ENCODE peak calls at places on chromosomes 6 and 20, in six cellular contexts. E, X, S, M, D and J are unnamed samples.

GRCh38 chr20:64222273-64222672 is 33.3 kb upstream of the PCMTD2 start:
- DNase-seq in E (peak; percentile 71), X (no peak), S (peak; percentile 87), M (no peak), D (no peak), J (peak; percentile 41)

GRCh38 chr6:107304421-107305025 is 154.8 kb downstream of the PDSS2 start:
- DNase-seq in E (no peak), X (no peak), S (no peak), M (no peak), D (no peak), J (no peak)

GRCh38 chr6:106783631-106784566 is 154.5 kb downstream of the QRSL1 start:
- DNase-seq in E (no peak), X (no peak), S (peak; percentile 54), M (no peak), D (no peak), J (no peak)

GRCh38 chr20:41256516-41256915 is 61.0 kb downstream of the ZHX3 start:
- DNase-seq in E (no peak), X (no peak), S (no peak), M (no peak), D (no peak), J (no peak)

GRCh38 chr6:112571886-112572285 is 224.8 kb downstream of the RFPL4B start:
- DNase-seq in E (peak; percentile 69), X (no peak), S (no peak), M (no peak), D (no peak), J (peak; percentile 21)

GRCh38 chr6:42436825-42437224 is 14.9 kb downstream of the TRERF1 start:
- DNase-seq in E (peak; percentile 26), X (no peak), S (no peak), M (no peak), D (no peak), J (no peak)

GRCh38 chr6:104505838-104506237 is 353.9 kb downstream of the HACE1 start:
- DNase-seq in E (no peak), X (peak; percentile 11), S (no peak), M (no peak), D (no peak), J (no peak)

GRCh38 chr6:160998217-160998616 is 6.6 kb downstream of the MAP3K4 start:
- DNase-seq in E (no peak), X (no peak), S (no peak), M (no peak), D (no peak), J (no peak)

GRCh38 chr20:63698739-63699465 is 2.5 kb downstream of the TNFRSF6B start:
- DNase-seq in E (peak; percentile 91), X (no peak), S (peak; percentile 98), M (peak; percentile 32), D (no peak), J (peak; percentile 94)

GRCh38 chr20:61805781-61806180 is 259.9 kb downstream of the TAF4 start:
- DNase-seq in E (no peak), X (no peak), S (no peak), M (no peak), D (no peak), J (no peak)

GRCh38 chr20:34062651-34063482 is 49.2 kb downstream of the EIF2S2 start:
- DNase-seq in E (peak; percentile 63), X (no peak), S (no peak), M (no peak), D (no peak), J (no peak)

GRCh38 chr6:53161481-53162009 is 12.9 kb upstream of the GCM1 start:
- DNase-seq in E (peak; percentile 10), X (no peak), S (no peak), M (no peak), D (no peak), J (no peak)

GRCh38 chr6:3726421-3726820 is 25.1 kb downstream of the PXDC1 start:
- DNase-seq in E (peak; percentile 56), X (no peak), S (no peak), M (no peak), D (no peak), J (no peak)

GRCh38 chr20:32297439-32297838 is 20.0 kb downstream of the KIF3B start:
- DNase-seq in E (no peak), X (no peak), S (no peak), M (no peak), D (no peak), J (no peak)

GRCh38 chr20:7748624-7749023 is 191.6 kb downstream of the HAO1 start:
- DNase-seq in E (no peak), X (no peak), S (no peak), M (no peak), D (no peak), J (no peak)

GRCh38 chr20:17796096-17796563 is 96.4 kb downstream of the BANF2 start:
- DNase-seq in E (peak; percentile 82), X (no peak), S (no peak), M (no peak), D (no peak), J (peak; percentile 69)

GRCh38 chr6:144063744-144064401 is 31.5 kb downstream of the SF3B5 start:
- DNase-seq in E (peak; percentile 65), X (peak; percentile 87), S (peak; percentile 56), M (peak; percentile 68), D (no peak), J (peak; percentile 76)

GRCh38 chr6:159788757-159789376 is 535 bp downstream of the TCP1 start:
- DNase-seq in E (peak; percentile 63), X (no peak), S (peak; percentile 24), M (no peak), D (no peak), J (peak; percentile 48)

GRCh38 chr20:33685328-33686007 is 717 bp downstream of the E2F1 start:
- DNase-seq in E (peak; percentile 61), X (peak; percentile 66), S (no peak), M (no peak), D (no peak), J (peak; percentile 69)

GRCh38 chr6:147135211-147135672 is 69.0 kb upstream of the STXBP5 start:
- DNase-seq in E (peak; percentile 94), X (no peak), S (peak; percentile 8), M (no peak), D (no peak), J (peak; percentile 69)

GRCh38 chr6:84258866-84259265 is 31.4 kb upstream of the CEP162 start:
- DNase-seq in E (no peak), X (no peak), S (no peak), M (no peak), D (no peak), J (no peak)

GRCh38 chr20:658202-658601 is 5.2 kb upstream of the SRXN1 start:
- DNase-seq in E (no peak), X (no peak), S (no peak), M (no peak), D (no peak), J (no peak)

GRCh38 chr6:14321992-14322772 is 204.6 kb downstream of the CD83 start:
- DNase-seq in E (no peak), X (no peak), S (peak; percentile 5), M (no peak), D (no peak), J (no peak)

GRCh38 chr6:103677290-103677689 is 1182.4 kb downstream of the HACE1 start:
- DNase-seq in E (no peak), X (no peak), S (no peak), M (no peak), D (no peak), J (no peak)

GRCh38 chr6:113855500-113856010 is 1.6 kb upstream of the MARCKS start:
- DNase-seq in E (peak; percentile 52), X (peak; percentile 61), S (no peak), M (no peak), D (no peak), J (peak; percentile 19)

GRCh38 chr6:65701325-65701724 is 5.7 kb downstream of the EYS start:
- DNase-seq in E (no peak), X (no peak), S (no peak), M (no peak), D (no peak), J (no peak)

GRCh38 chr20:54234991-54235390 is 27.1 kb downstream of the PFDN4 start:
- DNase-seq in E (no peak), X (no peak), S (no peak), M (no peak), D (no peak), J (no peak)

GRCh38 chr20:36421641-36422040 is 115.5 kb downstream of the DLGAP4 start:
- DNase-seq in E (no peak), X (no peak), S (no peak), M (no peak), D (no peak), J (no peak)

GRCh38 chr6:113967777-113968176 is 3.2 kb downstream of the HDAC2 start:
- DNase-seq in E (no peak), X (no peak), S (no peak), M (no peak), D (no peak), J (no peak)

GRCh38 chr20:52179331-52180166 is 12.0 kb downstream of the ZFP64 start:
- DNase-seq in E (no peak), X (no peak), S (no peak), M (no peak), D (no peak), J (no peak)

GRCh38 chr6:1962201-1962600 is 283.2 kb downstream of the GMDS start:
- DNase-seq in E (peak; percentile 16), X (no peak), S (no peak), M (no peak), D (no peak), J (no peak)

GRCh38 chr6:53180678-53181077 is 32.0 kb upstream of the GCM1 start:
- DNase-seq in E (no peak), X (no peak), S (no peak), M (no peak), D (no peak), J (no peak)

GRCh38 chr6:127997472-127998164 is 96.8 kb upstream of the THEMIS start:
- DNase-seq in E (no peak), X (no peak), S (no peak), M (no peak), D (no peak), J (no peak)

GRCh38 chr6:67591910-67592309 is 1043.2 kb upstream of the ADGRB3 start:
- DNase-seq in E (no peak), X (no peak), S (no peak), M (no peak), D (no peak), J (no peak)

GRCh38 chr6:44041461-44042260 is 85.6 kb downstream of the MRPL14 start:
- DNase-seq in E (peak; percentile 98), X (no peak), S (peak; percentile 93), M (no peak), D (no peak), J (peak; percentile 89)

GRCh38 chr6:87755697-87756671 is 54.0 kb upstream of the AKIRIN2 start:
- DNase-seq in E (peak; percentile 28), X (no peak), S (no peak), M (no peak), D (no peak), J (no peak)

GRCh38 chr20:35093245-35093884 is 758 bp upstream of the TRPC4AP start:
- DNase-seq in E (peak; percentile 74), X (no peak), S (peak; percentile 54), M (peak; percentile 22), D (no peak), J (peak; percentile 63)

GRCh38 chr20:29689411-29690225 is 1567.8 kb upstream of the DEFB115 start:
- DNase-seq in E (no peak), X (no peak), S (no peak), M (no peak), D (no peak), J (no peak)

GRCh38 chr6:156779206-156780116 is 2.3 kb downstream of the ARID1B start:
- DNase-seq in E (peak; percentile 58), X (peak; percentile 52), S (no peak), M (peak; percentile 43), D (no peak), J (peak; percentile 64)